ENCODE peak calls at places on chromosomes 4 and X, in six cellular contexts. B is stomach, U is HCT116, D is sigmoid colon, V is spleen, J is breast epithelium. X is an unnamed sample. For H3K4me1, the result is how much of the 10 kb centered on the place peaks cover.

GRCh38 chr4:30370105-30370504 is 350.1 kb upstream of the PCDH7 start:
- DNase-seq in B (no peak), U (no peak), D (no peak), V (no peak), J (no peak), X (no peak)

GRCh38 chr4:46645092-46645491 is 255.2 kb upstream of the GABRA2 start:
- DNase-seq in B (no peak), U (no peak), D (no peak), V (no peak), J (no peak), X (no peak)

GRCh38 chrX:74614193-74614909 is at the start of gene RLIM:
- DNase-seq in B (peak), U (peak), D (peak), V (peak), J (peak), X (peak)

GRCh38 chr4:25903905-25904747 is 9.9 kb upstream of the SMIM20 start:
- DNase-seq in B (no peak), U (no peak), D (no peak), V (no peak), J (no peak), X (no peak)

GRCh38 chr4:139301821-139302611 is at the start of gene NDUFC1:
- DNase-seq in B (peak), U (no peak), D (peak), V (peak), J (peak), X (peak)

GRCh38 chr4:105845559-105845958 is 49.7 kb upstream of the NPNT start:
- DNase-seq in B (no peak), U (no peak), D (no peak), V (no peak), J (no peak), X (no peak)

GRCh38 chr4:4733663-4734062 is 125.8 kb upstream of the MSX1 start:
- DNase-seq in B (no peak), U (no peak), D (peak), V (no peak), J (no peak), X (no peak)

GRCh38 chrX:136528645-136529315 is 3.2 kb upstream of the VGLL1 start:
- DNase-seq in B (no peak), U (no peak), D (no peak), V (no peak), J (no peak), X (no peak)

GRCh38 chr4:99593781-99594636 is 19.4 kb downstream of the MTTP start:
- DNase-seq in B (no peak), U (no peak), D (no peak), V (no peak), J (no peak), X (no peak)

GRCh38 chrX:9340619-9341304 is 124.1 kb upstream of the TBL1X start:
- DNase-seq in B (peak), U (no peak), D (peak), V (peak), J (peak), X (peak)

GRCh38 chrX:112696506-112696905 is 16.8 kb upstream of the LHFPL1 start:
- DNase-seq in B (no peak), U (no peak), D (no peak), V (no peak), J (no peak), X (no peak)

GRCh38 chr4:68581382-68582338 is 5.5 kb upstream of the UGT2B17 start:
- DNase-seq in B (no peak), U (no peak), D (no peak), V (no peak), J (no peak), X (no peak)

GRCh38 chrX:140504371-140505324 is at the start of gene SOX3:
- DNase-seq in B (no peak), U (no peak), D (no peak), V (no peak), J (no peak), X (no peak)

GRCh38 chrX:44871114-44871645 is 1.8 kb upstream of the KDM6A start:
- DNase-seq in B (peak), U (no peak), D (no peak), V (no peak), J (no peak), X (no peak)

GRCh38 chr4:41715155-41715554 is 33.4 kb downstream of the PHOX2B start:
- DNase-seq in B (no peak), U (no peak), D (no peak), V (no peak), J (no peak), X (no peak)

GRCh38 chr4:140904904-140905303 is 148.7 kb upstream of the TBC1D9 start:
- DNase-seq in B (no peak), U (no peak), D (no peak), V (no peak), J (no peak), X (no peak)

GRCh38 chrX:136030357-136031225 is 45.4 kb downstream of the SLC9A6 start:
- DNase-seq in B (no peak), U (no peak), D (peak), V (no peak), J (no peak), X (no peak)

GRCh38 chr4:142984871-142985585 is 138.9 kb upstream of the INPP4B start:
- DNase-seq in B (no peak), U (peak), D (no peak), V (no peak), J (no peak), X (no peak)

GRCh38 chr4:113440366-113440765 is 321.2 kb downstream of the CAMK2D start:
- DNase-seq in B (no peak), U (no peak), D (no peak), V (no peak), J (no peak), X (no peak)

GRCh38 chr4:48341776-48342558 is 638 bp downstream of the SLAIN2 start:
- DNase-seq in B (peak), U (no peak), D (peak), V (peak), J (peak), X (peak)

GRCh38 chr4:23788460-23788859 is 101.4 kb downstream of the PPARGC1A start:
- DNase-seq in B (peak), U (no peak), D (no peak), V (no peak), J (no peak), X (no peak)

GRCh38 chr4:54056360-54056759 is 8.0 kb downstream of the CHIC2 start:
- DNase-seq in B (no peak), U (no peak), D (no peak), V (no peak), J (no peak), X (no peak)

GRCh38 chrX:100643943-100644587 is at the start of gene SRPX2:
- DNase-seq in B (no peak), U (peak), D (peak), V (no peak), J (peak), X (no peak)

GRCh38 chrX:35291013-35291412 is 348.4 kb downstream of the FAM47B start:
- DNase-seq in B (no peak), U (no peak), D (no peak), V (no peak), J (no peak), X (no peak)

GRCh38 chr4:8281519-8282133 is 12.1 kb downstream of the HTRA3 start:
- DNase-seq in B (no peak), U (no peak), D (peak), V (peak), J (peak), X (no peak)

DNA sequence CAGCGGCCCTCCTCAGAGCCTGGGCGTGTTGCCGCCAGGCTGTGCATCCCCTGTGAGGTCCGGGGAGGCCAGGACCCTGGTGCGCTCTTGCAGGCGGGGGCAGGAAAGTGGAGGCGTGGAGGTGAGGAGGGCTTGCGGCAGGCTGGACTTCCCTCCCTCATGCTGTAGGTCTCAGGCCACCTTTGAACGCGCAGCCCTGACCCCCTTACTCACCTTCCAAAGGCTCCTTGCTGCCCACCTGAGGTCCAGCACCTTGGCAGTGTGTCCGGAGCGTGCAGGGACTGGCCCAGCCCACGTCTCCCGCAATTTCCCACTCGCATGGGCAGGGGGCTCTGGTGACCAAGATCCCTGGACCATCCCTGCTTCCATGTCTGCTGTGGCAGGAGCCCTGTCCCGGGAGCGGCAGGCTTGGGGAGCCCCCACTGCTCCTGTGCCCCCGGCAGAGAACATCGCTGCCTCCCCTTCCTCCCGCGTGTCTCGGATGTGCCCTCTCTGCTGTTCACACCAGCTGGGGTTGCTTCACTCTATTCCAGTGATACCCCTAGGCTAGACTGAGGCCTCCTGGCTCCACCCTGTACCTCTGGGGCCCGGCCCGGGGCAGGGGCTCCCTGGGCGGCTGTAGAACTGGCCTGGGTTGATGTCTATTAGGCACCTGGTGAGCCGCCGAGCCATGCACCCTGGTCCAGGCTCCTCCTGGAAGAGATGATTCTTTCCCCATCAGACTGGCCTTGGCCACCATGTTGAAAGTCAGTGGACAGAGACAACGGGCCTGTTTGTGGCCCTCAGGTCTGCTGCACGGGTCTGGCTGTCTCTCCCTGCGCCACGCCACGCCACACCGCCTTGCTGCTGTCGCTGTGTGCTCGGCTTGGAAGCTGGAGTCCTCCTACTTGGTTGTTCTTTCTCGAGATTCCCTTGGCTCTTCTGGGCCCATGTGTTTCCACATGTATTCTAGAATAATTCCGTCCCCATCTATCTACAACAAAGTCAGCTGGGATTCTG is 95.4 kb upstream of the ADRA2C start:
- DNase-seq in B (no peak), U (no peak), D (no peak), V (peak), J (no peak), X (no peak)
- H3K4me1 ChIP-seq in B (under half), U (under half), D (under half), V (under half), J (under half), X (under half)

GRCh38 chr4:182418054-182418734 is 175.0 kb downstream of the TENM3 start:
- DNase-seq in B (no peak), U (no peak), D (no peak), V (no peak), J (no peak), X (no peak)

GRCh38 chr4:182413550-182413949 is 170.3 kb downstream of the TENM3 start:
- DNase-seq in B (no peak), U (no peak), D (no peak), V (no peak), J (no peak), X (no peak)

DNA sequence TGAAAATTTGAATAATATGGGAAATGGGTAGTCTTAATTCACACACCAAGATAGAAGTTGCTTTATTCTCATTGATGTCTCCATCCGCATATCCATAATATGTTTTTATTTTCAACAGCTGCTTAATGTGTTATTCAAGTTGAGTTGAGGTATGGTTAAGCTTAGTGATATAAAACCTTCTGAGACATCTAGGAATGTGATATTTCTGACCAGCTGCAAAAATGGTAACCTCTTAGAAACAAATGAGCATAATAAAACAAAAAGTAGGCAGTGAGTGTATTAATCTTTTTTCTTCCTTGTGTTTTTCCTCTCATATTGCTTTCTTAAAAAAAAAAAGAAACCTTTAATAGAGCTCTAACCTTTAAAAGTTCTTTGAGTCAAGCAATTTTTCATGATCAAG is 172.9 kb downstream of the TENM3 start:
- DNase-seq in B (no peak), U (no peak), D (no peak), V (no peak), J (no peak), X (no peak)
- TF ChIP-seq POLR2AphosphoS5 in B (no peak), U (no peak), D (no peak), V (no peak), J (no peak), X (no peak)

GRCh38 chr4:166415749-166416148 is 542.7 kb downstream of the TLL1 start:
- DNase-seq in B (no peak), U (no peak), D (no peak), V (no peak), J (no peak), X (no peak)

GRCh38 chr4:166422475-166422874 is 549.4 kb downstream of the TLL1 start:
- DNase-seq in B (no peak), U (no peak), D (no peak), V (no peak), J (no peak), X (no peak)

DNA sequence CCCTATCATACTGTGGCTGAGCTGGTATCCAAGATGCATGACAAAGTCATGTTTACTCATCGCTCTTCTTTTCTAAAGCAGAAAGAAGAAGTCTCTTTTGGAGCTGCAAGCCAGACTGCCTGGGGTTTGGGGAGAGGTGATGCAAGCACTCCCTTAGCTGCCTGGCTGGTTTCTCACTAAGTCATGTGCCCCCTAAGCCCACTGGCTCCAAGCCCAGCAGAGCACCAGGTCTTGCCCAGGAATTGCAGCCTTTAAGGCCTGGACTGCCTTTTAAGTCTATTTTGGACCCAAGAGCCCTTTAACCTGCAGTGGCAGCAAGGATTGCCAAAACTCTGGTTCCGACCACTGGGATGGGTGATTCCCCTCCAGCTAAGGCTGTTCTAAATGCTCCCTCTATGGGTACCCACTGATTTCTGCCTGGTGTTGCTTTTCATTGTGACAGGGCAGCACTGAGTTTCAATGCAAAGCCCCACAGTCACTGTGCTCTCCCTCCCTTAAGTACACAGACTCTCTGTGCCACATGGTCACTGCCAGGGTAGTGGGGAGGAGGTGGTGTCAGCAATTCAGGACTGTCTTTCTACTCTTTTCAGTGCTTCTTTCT is 548.6 kb downstream of the TLL1 start:
- DNase-seq in B (no peak), U (no peak), D (no peak), V (no peak), J (no peak), X (no peak)
- TF ChIP-seq CTCF in B (no peak), U (no peak), D (no peak), V (no peak), J (no peak), X (no peak)

GRCh38 chr4:146243141-146243882 is 29.0 kb downstream of the REELD1 start:
- DNase-seq in B (no peak), U (no peak), D (no peak), V (peak), J (no peak), X (no peak)

GRCh38 chr4:146245246-146245645 is 30.9 kb downstream of the REELD1 start:
- DNase-seq in B (peak), U (no peak), D (no peak), V (no peak), J (no peak), X (no peak)

GRCh38 chr4:146243883-146244277 is 29.5 kb downstream of the REELD1 start:
- DNase-seq in B (no peak), U (no peak), D (no peak), V (no peak), J (no peak), X (no peak)

GRCh38 chr4:146245899-146246298 is 31.6 kb downstream of the REELD1 start:
- DNase-seq in B (no peak), U (no peak), D (no peak), V (no peak), J (no peak), X (no peak)

GRCh38 chr4:146244496-146244895 is 30.2 kb downstream of the REELD1 start:
- DNase-seq in B (no peak), U (no peak), D (no peak), V (no peak), J (no peak), X (no peak)
- H3K4me1 ChIP-seq in B (under half), U (under half), D (under half), V (under half), J (under half), X (under half)

DNA sequence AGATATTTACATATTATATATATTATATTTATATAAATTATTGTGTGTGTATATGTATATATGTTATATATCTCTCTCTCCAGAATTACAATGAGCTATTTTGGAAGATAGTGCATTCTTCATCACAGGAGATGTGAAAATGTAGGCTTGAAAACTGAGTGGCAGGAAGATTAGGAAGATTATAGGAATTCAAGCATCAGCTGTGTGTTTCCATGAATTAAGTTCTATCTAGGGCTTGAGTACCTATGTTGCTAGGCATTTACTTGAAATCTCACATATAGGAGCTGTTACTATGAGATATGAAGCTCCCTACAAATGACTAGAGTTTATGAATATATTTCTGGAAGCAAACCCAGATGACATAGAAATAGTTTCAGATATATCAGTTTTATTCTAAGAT is 328.7 kb downstream of the EPHA5 start:
- DNase-seq in B (no peak), U (no peak), D (no peak), V (no peak), J (no peak), X (no peak)
- TF ChIP-seq POLR2AphosphoS5 in B (no peak), U (no peak), D (no peak), V (no peak), J (no peak), X (no peak)

GRCh38 chr4:19309365-19309764 is 942.3 kb upstream of the SLIT2 start:
- DNase-seq in B (no peak), U (no peak), D (no peak), V (no peak), J (no peak), X (no peak)
- TF ChIP-seq CTCF in B (no peak), U (peak), D (no peak), V (no peak), J (no peak), X (peak)

DNA sequence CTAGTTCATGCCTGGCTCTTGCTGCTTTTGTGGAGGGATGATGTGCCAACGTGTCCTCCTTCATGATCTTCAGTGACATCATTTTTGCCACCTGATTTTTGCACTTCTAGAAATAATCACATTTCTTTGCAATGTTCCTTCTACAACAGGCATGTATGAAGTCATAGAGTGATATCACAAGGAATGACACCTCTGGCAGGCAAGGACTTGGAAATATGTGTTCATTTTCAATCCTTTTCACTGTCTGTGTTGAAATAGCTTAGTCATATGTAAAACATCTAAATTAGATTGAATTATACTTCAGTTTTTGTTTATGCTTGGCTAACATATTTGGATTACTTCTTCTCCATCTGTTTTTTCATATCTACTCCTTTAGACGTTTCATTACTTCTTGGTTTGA is 221.2 kb upstream of the STK26 start:
- DNase-seq in B (no peak), U (no peak), D (no peak), V (no peak), J (no peak), X (no peak)
- H3K4me1 ChIP-seq in B (under half), U (under half), D (under half), V (under half), J (under half), X (under half)

DNA sequence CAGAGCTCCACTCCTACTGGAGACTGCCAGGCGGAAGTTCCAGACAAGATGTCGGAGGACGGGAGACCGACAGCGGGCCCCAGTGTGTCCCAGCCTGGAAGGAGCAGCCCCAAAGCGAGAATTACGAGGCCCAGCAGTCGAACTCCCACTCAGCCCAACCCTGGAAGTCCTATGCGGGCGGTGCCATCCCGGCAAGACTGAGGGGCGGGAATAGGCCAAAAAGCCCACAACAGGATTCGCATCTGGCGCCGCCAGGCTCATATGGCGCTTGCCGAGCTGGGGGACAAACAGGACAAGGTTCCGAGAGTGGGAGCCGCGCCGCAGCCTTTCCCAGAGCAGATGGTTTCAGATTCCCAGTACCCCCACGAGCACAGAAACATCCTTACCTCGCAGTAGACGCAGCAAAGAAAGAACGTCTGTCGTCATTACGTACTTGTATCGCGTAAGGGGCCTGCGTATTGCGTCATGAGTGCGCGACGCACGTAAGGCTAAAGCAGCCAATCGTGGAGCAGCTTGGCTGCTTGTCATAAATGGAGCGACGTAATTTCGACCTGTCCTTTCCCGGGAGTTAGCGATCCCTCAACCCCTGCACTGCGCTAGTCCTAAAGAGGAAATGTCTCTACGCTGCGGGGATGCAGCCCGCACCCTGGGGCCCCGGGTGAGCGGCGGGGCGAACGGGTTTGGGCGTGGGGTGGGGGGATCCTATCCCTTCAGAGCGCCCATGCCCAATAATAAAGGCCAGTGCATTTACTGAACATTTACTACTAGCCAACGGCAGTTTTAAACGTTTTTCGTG is at the start of the genes LIAS and RPL9:
- DNase-seq in B (peak), U (peak), D (peak), V (peak), J (peak), X (peak)
- TF ChIP-seq POLR2AphosphoS5 in B (peak), U (peak), D (peak), V (peak), J (peak), X (peak)

X was measured in prostate gland.